ENCODE peak calls at places on chromosome X, in ten cellular contexts. One of them, this sample, is unnamed.

GRCh38 chrX:39242187-39242586 is 440.9 kb downstream of the MID1IP1 start:
- DNase-seq in NCI-H1092 treated with DMSO at 0.1 percent for 48 hours: peak
- DNase-seq in Kasumi-1: peak
- DNase-seq in renal cortical epithelial cell: peak
- DNase-seq in progenitor cell of endocrine pancreas: no peak
- DNase-seq in effector memory CD4-positive, alpha-beta T cell: no peak
- DNase-seq in kidney: no peak
- DNase-seq in astrocyte of the spinal cord: no peak
- DNase-seq in colonic mucosa: peak
- DNase-seq in ecto neural progenitor cell: no peak
- DNase-seq in this sample: peak

GRCh38 chrX:132676561-132677186 is 187.8 kb upstream of the MBNL3 start:
- DNase-seq in colonic mucosa: no peak
- DNase-seq in ecto neural progenitor cell: no peak
- DNase-seq in effector memory CD4-positive, alpha-beta T cell: no peak
- DNase-seq in progenitor cell of endocrine pancreas: no peak
- DNase-seq in kidney: no peak
- DNase-seq in Kasumi-1: peak
- DNase-seq in NCI-H1092 treated with DMSO at 0.1 percent for 48 hours: no peak
- DNase-seq in renal cortical epithelial cell: no peak
- DNase-seq in astrocyte of the spinal cord: no peak
- DNase-seq in this sample: no peak

GRCh38 chrX:154738013-154738738 is 12.7 kb downstream of the GAB3 start:
- DNase-seq in NCI-H1092 treated with DMSO at 0.1 percent for 48 hours: no peak
- DNase-seq in effector memory CD4-positive, alpha-beta T cell: no peak
- DNase-seq in ecto neural progenitor cell: no peak
- DNase-seq in astrocyte of the spinal cord: peak
- DNase-seq in Kasumi-1: peak
- DNase-seq in progenitor cell of endocrine pancreas: no peak
- DNase-seq in renal cortical epithelial cell: peak
- DNase-seq in kidney: no peak
- DNase-seq in colonic mucosa: no peak
- DNase-seq in this sample: no peak

GRCh38 chrX:118347131-118347530 is 1.2 kb downstream of the WDR44 start:
- DNase-seq in ecto neural progenitor cell: no peak
- DNase-seq in Kasumi-1: peak
- DNase-seq in astrocyte of the spinal cord: peak
- DNase-seq in kidney: no peak
- DNase-seq in NCI-H1092 treated with DMSO at 0.1 percent for 48 hours: no peak
- DNase-seq in colonic mucosa: no peak
- DNase-seq in progenitor cell of endocrine pancreas: no peak
- DNase-seq in effector memory CD4-positive, alpha-beta T cell: no peak
- DNase-seq in renal cortical epithelial cell: peak
- DNase-seq in this sample: no peak

GRCh38 chrX:40318796-40319195 is 221.0 kb upstream of the BCOR start:
- DNase-seq in renal cortical epithelial cell: no peak
- DNase-seq in Kasumi-1: peak
- DNase-seq in astrocyte of the spinal cord: no peak
- DNase-seq in NCI-H1092 treated with DMSO at 0.1 percent for 48 hours: no peak
- DNase-seq in colonic mucosa: no peak
- DNase-seq in progenitor cell of endocrine pancreas: no peak
- DNase-seq in kidney: no peak
- DNase-seq in effector memory CD4-positive, alpha-beta T cell: no peak
- DNase-seq in ecto neural progenitor cell: no peak
- DNase-seq in this sample: no peak

GRCh38 chrX:2898861-2899512 is 30.2 kb downstream of the ARSD start:
- DNase-seq in NCI-H1092 treated with DMSO at 0.1 percent for 48 hours: no peak
- DNase-seq in Kasumi-1: no peak
- DNase-seq in renal cortical epithelial cell: no peak
- DNase-seq in kidney: no peak
- DNase-seq in ecto neural progenitor cell: no peak
- DNase-seq in colonic mucosa: peak
- DNase-seq in effector memory CD4-positive, alpha-beta T cell: no peak
- DNase-seq in astrocyte of the spinal cord: no peak
- DNase-seq in progenitor cell of endocrine pancreas: no peak
- DNase-seq in this sample: no peak

GRCh38 chrX:10756365-10756915 is 136.1 kb upstream of the MID1 start:
- DNase-seq in astrocyte of the spinal cord: peak
- DNase-seq in effector memory CD4-positive, alpha-beta T cell: no peak
- DNase-seq in colonic mucosa: no peak
- DNase-seq in renal cortical epithelial cell: peak
- DNase-seq in kidney: no peak
- DNase-seq in ecto neural progenitor cell: no peak
- DNase-seq in progenitor cell of endocrine pancreas: no peak
- DNase-seq in Kasumi-1: no peak
- DNase-seq in NCI-H1092 treated with DMSO at 0.1 percent for 48 hours: no peak
- DNase-seq in this sample: no peak

GRCh38 chrX:68490644-68491043 is 8.2 kb upstream of the YIPF6 start:
- DNase-seq in Kasumi-1: peak
- DNase-seq in colonic mucosa: no peak
- DNase-seq in effector memory CD4-positive, alpha-beta T cell: no peak
- DNase-seq in renal cortical epithelial cell: peak
- DNase-seq in progenitor cell of endocrine pancreas: no peak
- DNase-seq in astrocyte of the spinal cord: peak
- DNase-seq in kidney: no peak
- DNase-seq in ecto neural progenitor cell: no peak
- DNase-seq in NCI-H1092 treated with DMSO at 0.1 percent for 48 hours: no peak
- DNase-seq in this sample: no peak

GRCh38 chrX:105975382-105975781 is 63.1 kb downstream of the SERPINA7 start:
- DNase-seq in Kasumi-1: peak
- DNase-seq in progenitor cell of endocrine pancreas: no peak
- DNase-seq in ecto neural progenitor cell: no peak
- DNase-seq in colonic mucosa: no peak
- DNase-seq in effector memory CD4-positive, alpha-beta T cell: no peak
- DNase-seq in NCI-H1092 treated with DMSO at 0.1 percent for 48 hours: no peak
- DNase-seq in astrocyte of the spinal cord: peak
- DNase-seq in kidney: no peak
- DNase-seq in renal cortical epithelial cell: peak
- DNase-seq in this sample: no peak

GRCh38 chrX:80876877-80877276 is 67.2 kb upstream of the BRWD3 start:
- DNase-seq in ecto neural progenitor cell: no peak
- DNase-seq in kidney: no peak
- DNase-seq in progenitor cell of endocrine pancreas: no peak
- DNase-seq in NCI-H1092 treated with DMSO at 0.1 percent for 48 hours: peak
- DNase-seq in astrocyte of the spinal cord: peak
- DNase-seq in renal cortical epithelial cell: peak
- DNase-seq in colonic mucosa: no peak
- DNase-seq in Kasumi-1: peak
- DNase-seq in effector memory CD4-positive, alpha-beta T cell: no peak
- DNase-seq in this sample: no peak

GRCh38 chrX:334971-335757 is 16.6 kb upstream of the GTPBP6 start:
- DNase-seq in effector memory CD4-positive, alpha-beta T cell: no peak
- DNase-seq in NCI-H1092 treated with DMSO at 0.1 percent for 48 hours: no peak
- DNase-seq in progenitor cell of endocrine pancreas: no peak
- DNase-seq in astrocyte of the spinal cord: no peak
- DNase-seq in colonic mucosa: no peak
- DNase-seq in ecto neural progenitor cell: no peak
- DNase-seq in renal cortical epithelial cell: no peak
- DNase-seq in kidney: peak
- DNase-seq in Kasumi-1: no peak
- DNase-seq in this sample: no peak

GRCh38 chrX:153924149-153924861 is 1.8 kb downstream of the ARHGAP4 start:
- DNase-seq in colonic mucosa: no peak
- DNase-seq in progenitor cell of endocrine pancreas: no peak
- DNase-seq in Kasumi-1: peak
- DNase-seq in renal cortical epithelial cell: peak
- DNase-seq in astrocyte of the spinal cord: peak
- DNase-seq in ecto neural progenitor cell: no peak
- DNase-seq in NCI-H1092 treated with DMSO at 0.1 percent for 48 hours: peak
- DNase-seq in effector memory CD4-positive, alpha-beta T cell: peak
- DNase-seq in kidney: peak
- DNase-seq in this sample: no peak

GRCh38 chrX:95629737-95630136 is 1054.9 kb upstream of the DIAPH2 start:
- DNase-seq in kidney: no peak
- DNase-seq in colonic mucosa: no peak
- DNase-seq in Kasumi-1: peak
- DNase-seq in astrocyte of the spinal cord: peak
- DNase-seq in ecto neural progenitor cell: no peak
- DNase-seq in NCI-H1092 treated with DMSO at 0.1 percent for 48 hours: no peak
- DNase-seq in progenitor cell of endocrine pancreas: no peak
- DNase-seq in effector memory CD4-positive, alpha-beta T cell: no peak
- DNase-seq in renal cortical epithelial cell: no peak
- DNase-seq in this sample: no peak

GRCh38 chrX:63408050-63408449 is 56.9 kb upstream of the SPIN4 start:
- DNase-seq in progenitor cell of endocrine pancreas: no peak
- DNase-seq in astrocyte of the spinal cord: no peak
- DNase-seq in colonic mucosa: no peak
- DNase-seq in ecto neural progenitor cell: no peak
- DNase-seq in effector memory CD4-positive, alpha-beta T cell: no peak
- DNase-seq in NCI-H1092 treated with DMSO at 0.1 percent for 48 hours: no peak
- DNase-seq in kidney: no peak
- DNase-seq in Kasumi-1: no peak
- DNase-seq in renal cortical epithelial cell: no peak
- DNase-seq in this sample: no peak

GRCh38 chrX:23884427-23885024 is 23.2 kb downstream of the APOO start:
- DNase-seq in Kasumi-1: no peak
- DNase-seq in astrocyte of the spinal cord: peak
- DNase-seq in progenitor cell of endocrine pancreas: no peak
- DNase-seq in NCI-H1092 treated with DMSO at 0.1 percent for 48 hours: no peak
- DNase-seq in renal cortical epithelial cell: peak
- DNase-seq in kidney: no peak
- DNase-seq in ecto neural progenitor cell: no peak
- DNase-seq in effector memory CD4-positive, alpha-beta T cell: no peak
- DNase-seq in colonic mucosa: no peak
- DNase-seq in this sample: no peak

GRCh38 chrX:133985164-133986007 is at the start of gene GPC3:
- DNase-seq in progenitor cell of endocrine pancreas: peak
- DNase-seq in ecto neural progenitor cell: peak
- DNase-seq in kidney: peak
- DNase-seq in NCI-H1092 treated with DMSO at 0.1 percent for 48 hours: peak
- DNase-seq in effector memory CD4-positive, alpha-beta T cell: peak
- DNase-seq in renal cortical epithelial cell: peak
- DNase-seq in Kasumi-1: no peak
- DNase-seq in colonic mucosa: peak
- DNase-seq in astrocyte of the spinal cord: peak
- DNase-seq in this sample: peak

GRCh38 chrX:11759461-11760311 is 1.6 kb downstream of the MSL3 start:
- DNase-seq in renal cortical epithelial cell: peak
- DNase-seq in astrocyte of the spinal cord: peak
- DNase-seq in progenitor cell of endocrine pancreas: peak
- DNase-seq in effector memory CD4-positive, alpha-beta T cell: peak
- DNase-seq in ecto neural progenitor cell: peak
- DNase-seq in colonic mucosa: peak
- DNase-seq in kidney: peak
- DNase-seq in NCI-H1092 treated with DMSO at 0.1 percent for 48 hours: peak
- DNase-seq in Kasumi-1: peak
- DNase-seq in this sample: peak

GRCh38 chrX:110853610-110854009 is 58.0 kb upstream of the CHRDL1 start:
- DNase-seq in effector memory CD4-positive, alpha-beta T cell: no peak
- DNase-seq in renal cortical epithelial cell: peak
- DNase-seq in Kasumi-1: peak
- DNase-seq in ecto neural progenitor cell: peak
- DNase-seq in astrocyte of the spinal cord: peak
- DNase-seq in colonic mucosa: no peak
- DNase-seq in progenitor cell of endocrine pancreas: no peak
- DNase-seq in NCI-H1092 treated with DMSO at 0.1 percent for 48 hours: peak
- DNase-seq in kidney: no peak
- DNase-seq in this sample: no peak

GRCh38 chrX:48487362-48487785 is 11.4 kb downstream of the FTSJ1 start:
- DNase-seq in astrocyte of the spinal cord: peak
- DNase-seq in kidney: peak
- DNase-seq in colonic mucosa: no peak
- DNase-seq in progenitor cell of endocrine pancreas: no peak
- DNase-seq in effector memory CD4-positive, alpha-beta T cell: no peak
- DNase-seq in NCI-H1092 treated with DMSO at 0.1 percent for 48 hours: no peak
- DNase-seq in renal cortical epithelial cell: peak
- DNase-seq in Kasumi-1: no peak
- DNase-seq in ecto neural progenitor cell: no peak
- DNase-seq in this sample: no peak

GRCh38 chrX:154696328-154697045 is 43.1 kb upstream of the CTAG2 start:
- DNase-seq in effector memory CD4-positive, alpha-beta T cell: no peak
- DNase-seq in kidney: no peak
- DNase-seq in progenitor cell of endocrine pancreas: no peak
- DNase-seq in Kasumi-1: no peak
- DNase-seq in ecto neural progenitor cell: no peak
- DNase-seq in astrocyte of the spinal cord: peak
- DNase-seq in NCI-H1092 treated with DMSO at 0.1 percent for 48 hours: no peak
- DNase-seq in renal cortical epithelial cell: peak
- DNase-seq in colonic mucosa: no peak
- DNase-seq in this sample: no peak

GRCh38 chrX:121244511-121244910 is 197.1 kb downstream of the GLUD2 start:
- DNase-seq in Kasumi-1: no peak
- DNase-seq in NCI-H1092 treated with DMSO at 0.1 percent for 48 hours: no peak
- DNase-seq in effector memory CD4-positive, alpha-beta T cell: no peak
- DNase-seq in astrocyte of the spinal cord: no peak
- DNase-seq in progenitor cell of endocrine pancreas: no peak
- DNase-seq in colonic mucosa: no peak
- DNase-seq in ecto neural progenitor cell: no peak
- DNase-seq in renal cortical epithelial cell: no peak
- DNase-seq in kidney: no peak
- DNase-seq in this sample: no peak

GRCh38 chrX:120309873-120310730 is 1.2 kb downstream of the TMEM255A start:
- DNase-seq in renal cortical epithelial cell: no peak
- DNase-seq in NCI-H1092 treated with DMSO at 0.1 percent for 48 hours: no peak
- DNase-seq in colonic mucosa: peak
- DNase-seq in ecto neural progenitor cell: peak
- DNase-seq in progenitor cell of endocrine pancreas: no peak
- DNase-seq in astrocyte of the spinal cord: no peak
- DNase-seq in effector memory CD4-positive, alpha-beta T cell: no peak
- DNase-seq in Kasumi-1: no peak
- DNase-seq in kidney: no peak
- DNase-seq in this sample: no peak

GRCh38 chrX:109845996-109846395 is 112.9 kb upstream of the ACSL4 start:
- DNase-seq in Kasumi-1: no peak
- DNase-seq in NCI-H1092 treated with DMSO at 0.1 percent for 48 hours: no peak
- DNase-seq in effector memory CD4-positive, alpha-beta T cell: no peak
- DNase-seq in astrocyte of the spinal cord: no peak
- DNase-seq in renal cortical epithelial cell: no peak
- DNase-seq in ecto neural progenitor cell: no peak
- DNase-seq in colonic mucosa: no peak
- DNase-seq in kidney: no peak
- DNase-seq in progenitor cell of endocrine pancreas: no peak
- DNase-seq in this sample: no peak

This sample was measured in GM12891.